ENCODE peak calls at places on chromosomes 1 and 21, in five cellular contexts. S, Z, N, Y and R are unnamed samples.

GRCh38 chr1:42784946-42785693 is at the start of gene TMEM269:
- DNase-seq in S (peak), Z (peak), N (no peak), Y (no peak), R (no peak)

GRCh38 chr1:55428944-55429931 is 214.1 kb upstream of the USP24 start:
- DNase-seq in S (peak), Z (no peak), N (peak), Y (peak), R (no peak)

GRCh38 chr1:207355060-207355459 is 33.6 kb downstream of the CD55 start:
- DNase-seq in S (no peak), Z (no peak), N (no peak), Y (peak), R (no peak)

GRCh38 chr1:87863317-87863716 is 534.6 kb downstream of the LMO4 start:
- DNase-seq in S (no peak), Z (no peak), N (no peak), Y (no peak), R (no peak)

GRCh38 chr1:44723496-44724407 is 7.2 kb downstream of the RNU5D-1 start:
- DNase-seq in S (no peak), Z (no peak), N (no peak), Y (no peak), R (peak)

GRCh38 chr1:184260382-184260781 is 126.4 kb upstream of the C1orf21 start:
- DNase-seq in S (no peak), Z (no peak), N (peak), Y (peak), R (no peak)

GRCh38 chr1:8171751-8172464 is 145.8 kb upstream of the ERRFI1 start:
- DNase-seq in S (no peak), Z (no peak), N (no peak), Y (peak), R (no peak)

GRCh38 chr21:36699026-36699545 is at the start of gene SIM2:
- DNase-seq in S (peak), Z (peak), N (no peak), Y (peak), R (no peak)

GRCh38 chr1:15540201-15540600 is 13.6 kb downstream of the DNAJC16 start:
- DNase-seq in S (no peak), Z (no peak), N (peak), Y (peak), R (no peak)

GRCh38 chr1:156282143-156282478 is 514 bp downstream of the SMG5 start:
- DNase-seq in S (no peak), Z (no peak), N (no peak), Y (no peak), R (no peak)

GRCh38 chr1:46723901-46724300 is 5.0 kb upstream of the EFCAB14 start:
- DNase-seq in S (no peak), Z (no peak), N (no peak), Y (no peak), R (no peak)

GRCh38 chr1:211196880-211197279 is 62.3 kb upstream of the RCOR3 start:
- DNase-seq in S (no peak), Z (no peak), N (no peak), Y (no peak), R (no peak)

GRCh38 chr1:33738536-33738935 is 125.3 kb upstream of the HMGB4 start:
- DNase-seq in S (no peak), Z (no peak), N (no peak), Y (no peak), R (no peak)

GRCh38 chr21:43318841-43319781 is 107.8 kb downstream of the SIK1 start:
- DNase-seq in S (peak), Z (no peak), N (peak), Y (peak), R (peak)

GRCh38 chr1:204569478-204569877 is 53.3 kb downstream of the MDM4 start:
- DNase-seq in S (no peak), Z (no peak), N (no peak), Y (no peak), R (no peak)

GRCh38 chr21:45537746-45538291 is 4.4 kb downstream of the SLC19A1 start:
- DNase-seq in S (peak), Z (no peak), N (no peak), Y (no peak), R (no peak)

GRCh38 chr1:116489231-116489697 is 81.6 kb downstream of the CD58 start:
- DNase-seq in S (peak), Z (no peak), N (no peak), Y (no peak), R (no peak)

GRCh38 chr1:41476807-41477361 is 7.6 kb downstream of the EDN2 start:
- DNase-seq in S (peak), Z (peak), N (no peak), Y (no peak), R (peak)

GRCh38 chr1:118963456-118964430 is 24.4 kb downstream of the TBX15 start:
- DNase-seq in S (no peak), Z (no peak), N (peak), Y (peak), R (peak)

GRCh38 chr1:221397606-221398005 is 344.3 kb downstream of the DUSP10 start:
- DNase-seq in S (peak), Z (no peak), N (no peak), Y (no peak), R (no peak)

GRCh38 chr1:18045206-18045605 is 62.4 kb upstream of the IGSF21 start:
- DNase-seq in S (no peak), Z (no peak), N (no peak), Y (no peak), R (no peak)

GRCh38 chr1:22972760-22973159 is at the start of gene LACTBL1:
- DNase-seq in S (no peak), Z (no peak), N (no peak), Y (no peak), R (no peak)

GRCh38 chr1:109499661-109500536 is 6.0 kb downstream of the CYB561D1 start:
- DNase-seq in S (no peak), Z (peak), N (peak), Y (peak), R (peak)

GRCh38 chr1:211336161-211336560 is 9.5 kb downstream of the TRAF5 start:
- DNase-seq in S (no peak), Z (peak), N (no peak), Y (no peak), R (no peak)

GRCh38 chr1:94863297-94863911 is 43.2 kb downstream of the SLC44A3 start:
- DNase-seq in S (no peak), Z (no peak), N (peak), Y (peak), R (no peak)

GRCh38 chr1:26468911-26469310 is 3.3 kb upstream of the HMGN2 start:
- DNase-seq in S (peak), Z (peak), N (no peak), Y (no peak), R (no peak)

GRCh38 chr1:43143441-43143888 is 28.6 kb downstream of the EBNA1BP2 start:
- DNase-seq in S (no peak), Z (no peak), N (no peak), Y (no peak), R (peak)

GRCh38 chr1:178723541-178723940 is 1.5 kb upstream of the RALGPS2 start:
- DNase-seq in S (no peak), Z (no peak), N (no peak), Y (no peak), R (no peak)
- H3K4me3 ChIP-seq in S (no peak), Z (no peak), N (no peak), Y (no peak), R (no peak)

GRCh38 chr1:203278885-203279406 is 26.4 kb upstream of the BTG2 start:
- DNase-seq in S (no peak), Z (no peak), N (peak), Y (no peak), R (no peak)

GRCh38 chr1:203280061-203280460 is 25.3 kb upstream of the BTG2 start:
- DNase-seq in S (no peak), Z (no peak), N (no peak), Y (no peak), R (no peak)

GRCh38 chr1:203276408-203276807 is 28.9 kb upstream of the BTG2 start:
- DNase-seq in S (no peak), Z (no peak), N (no peak), Y (no peak), R (no peak)

GRCh38 chr1:203276916-203277535 is 28.3 kb upstream of the BTG2 start:
- DNase-seq in S (no peak), Z (no peak), N (no peak), Y (no peak), R (no peak)

DNA sequence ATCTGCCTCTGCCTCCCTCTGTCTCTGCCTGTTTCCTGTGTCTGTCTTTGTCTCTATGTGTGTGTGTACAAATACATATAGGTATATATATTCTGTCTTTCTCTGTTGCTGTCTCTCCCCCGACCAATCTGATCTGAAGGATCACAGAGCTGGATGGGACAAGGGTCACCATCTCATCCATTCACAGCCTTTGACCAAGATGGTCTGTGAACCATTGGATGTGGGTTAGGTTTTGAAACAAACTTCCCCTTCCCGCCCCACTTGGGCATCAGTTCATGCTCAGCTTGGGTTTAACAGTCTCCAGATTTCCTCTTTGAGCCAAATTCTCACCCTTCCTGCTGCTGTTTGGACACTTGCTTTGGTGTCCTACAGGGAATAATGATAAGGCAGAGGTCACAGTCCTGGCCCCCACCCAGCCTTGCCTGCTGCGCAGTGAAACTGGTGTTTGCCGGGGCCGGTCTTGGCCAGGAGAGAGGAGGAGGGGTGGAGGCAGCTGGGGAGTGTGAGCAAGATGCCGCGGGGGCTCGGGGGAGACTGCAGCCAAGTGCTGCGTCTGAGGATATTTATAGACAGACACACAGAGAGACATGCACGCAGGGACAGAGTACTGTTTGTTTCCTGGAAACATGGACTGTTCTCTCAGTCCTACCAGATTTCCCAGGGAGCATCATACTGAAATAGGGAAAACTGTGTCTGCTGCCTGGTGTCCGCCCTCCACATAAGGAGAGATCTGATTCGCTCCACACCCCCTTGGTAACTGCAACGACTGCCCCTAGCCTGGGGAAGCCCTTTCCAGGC is 27.0 kb upstream of the BTG2 start:
- DNase-seq in S (peak), Z (peak), N (peak), Y (peak), R (peak)
- H3K4me3 ChIP-seq in S (no peak), Z (no peak), N (no peak), Y (peak), R (no peak)

GRCh38 chr1:154962238-154962678 is 676 bp upstream of the PYGO2 start:
- DNase-seq in S (peak), Z (no peak), N (peak), Y (no peak), R (peak)

GRCh38 chr1:154962795-154963330 is 1.3 kb upstream of the PYGO2 start:
- DNase-seq in S (peak), Z (peak), N (no peak), Y (no peak), R (no peak)

GRCh38 chr1:154964359-154964758 is 2.8 kb upstream of the PYGO2 start:
- DNase-seq in S (peak), Z (peak), N (no peak), Y (no peak), R (no peak)

GRCh38 chr1:154961497-154962237 is at the start of gene PYGO2:
- DNase-seq in S (peak), Z (peak), N (peak), Y (peak), R (peak)

GRCh38 chr1:154963643-154964042 is 2.1 kb upstream of the PYGO2 start:
- DNase-seq in S (peak), Z (peak), N (no peak), Y (no peak), R (no peak)
- H3K4me3 ChIP-seq in S (no peak), Z (no peak), N (no peak), Y (no peak), R (no peak)

GRCh38 chr1:58905126-58905490 is 121.3 kb upstream of the JUN start:
- DNase-seq in S (no peak), Z (no peak), N (no peak), Y (no peak), R (no peak)

GRCh38 chr1:58903450-58904298 is 119.8 kb upstream of the JUN start:
- DNase-seq in S (peak), Z (peak), N (peak), Y (peak), R (peak)

GRCh38 chr1:58905628-58906256 is 121.9 kb upstream of the JUN start:
- DNase-seq in S (no peak), Z (no peak), N (no peak), Y (no peak), R (no peak)

GRCh38 chr1:58902830-58903229 is 119.0 kb upstream of the JUN start:
- DNase-seq in S (no peak), Z (no peak), N (no peak), Y (no peak), R (no peak)

DNA sequence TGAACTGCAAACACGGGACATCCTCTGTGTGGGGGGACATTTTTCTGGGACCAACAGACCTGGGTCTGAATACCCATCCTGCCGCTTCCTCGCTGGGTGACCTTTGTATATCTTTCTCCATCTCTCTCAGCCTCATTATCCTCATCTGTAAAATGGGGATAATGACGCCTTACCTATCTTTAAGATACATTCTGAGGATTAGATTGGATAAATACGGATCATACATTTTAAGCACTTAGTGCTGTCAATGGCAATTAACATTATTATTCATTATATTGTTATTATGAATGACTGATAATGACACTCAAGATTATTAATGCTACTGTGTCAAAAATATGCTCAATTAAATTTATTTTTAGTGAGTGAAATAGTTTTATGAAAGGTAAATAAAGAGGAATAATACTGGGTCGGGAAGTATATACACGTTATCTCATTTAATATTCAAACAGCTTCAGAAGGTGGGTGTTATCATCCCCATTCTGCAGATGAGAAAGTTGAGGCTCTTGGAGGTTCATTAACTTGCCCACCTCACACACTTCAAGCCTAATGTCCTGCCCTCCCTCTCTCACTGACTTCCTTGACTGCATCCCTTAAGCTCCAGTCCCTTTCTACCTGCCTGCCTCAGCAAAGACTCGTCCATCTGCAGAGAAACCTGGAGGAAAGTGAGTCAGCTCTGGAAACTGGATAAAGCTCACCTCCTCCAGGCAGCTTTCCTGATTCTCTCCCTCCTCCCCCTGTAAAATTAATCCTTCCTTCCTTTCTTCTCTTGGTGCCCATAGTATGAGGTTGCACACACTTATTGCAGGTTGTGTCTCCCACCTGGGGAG is 120.7 kb upstream of the JUN start:
- DNase-seq in S (no peak), Z (no peak), N (no peak), Y (no peak), R (no peak)
- H3K4me3 ChIP-seq in S (peak), Z (no peak), N (peak), Y (peak), R (peak)

GRCh38 chr1:65180977-65181376 is 33.0 kb downstream of the AK4 start:
- DNase-seq in S (no peak), Z (no peak), N (no peak), Y (no peak), R (no peak)

GRCh38 chr1:65177457-65177856 is 29.5 kb downstream of the AK4 start:
- DNase-seq in S (no peak), Z (no peak), N (peak), Y (peak), R (no peak)

GRCh38 chr1:65179148-65179547 is 31.1 kb downstream of the AK4 start:
- DNase-seq in S (no peak), Z (no peak), N (no peak), Y (no peak), R (no peak)

GRCh38 chr1:65178235-65178634 is 30.2 kb downstream of the AK4 start:
- DNase-seq in S (no peak), Z (no peak), N (no peak), Y (no peak), R (no peak)

GRCh38 chr1:65182658-65183268 is 34.8 kb downstream of the AK4 start:
- DNase-seq in S (no peak), Z (no peak), N (no peak), Y (no peak), R (no peak)
- H3K4me3 ChIP-seq in S (no peak), Z (no peak), N (no peak), Y (no peak), R (no peak)

GRCh38 chr1:202011994-202012393 is 1.6 kb downstream of the ELF3 start:
- DNase-seq in S (no peak), Z (peak), N (no peak), Y (no peak), R (no peak)
- H3K4me3 ChIP-seq in S (peak), Z (peak), N (peak), Y (no peak), R (no peak)